ENCODE peak calls at places on chromosomes 11 and 22, in nine cellular contexts. U is upper lobe of left lung; J is CD8-positive, alpha-beta memory T cell; G is glutamatergic neuron; P is sigmoid colon; D is right atrium auricular region; B is Calu3; Y is CD8-positive, alpha-beta T cell; T is activated T-helper 1 cell treated with Interleukin-2 at 50 U/mL for 16 hours. V is an unnamed sample.

GRCh38 chr11:104803770-104804169 is 94.5 kb downstream of the CASP12 start:
- DNase-seq in U (no peak), J (no peak), G (no peak), P (no peak), D (no peak), B (no peak), Y (no peak), T (no peak), V (no peak)

GRCh38 chr22:43094551-43094950 is 5.4 kb upstream of the TTLL1 start:
- DNase-seq in U (no peak), J (no peak), G (no peak), P (no peak), D (no peak), B (no peak), Y (no peak), T (no peak), V (no peak)

GRCh38 chr11:134655189-134655937 is 243.3 kb upstream of the B3GAT1 start:
- DNase-seq in U (no peak), J (no peak), G (peak), P (peak), D (peak), B (no peak), Y (no peak), T (no peak), V (no peak)

GRCh38 chr22:46726986-46727317 is 11.1 kb downstream of the CERK start:
- DNase-seq in U (no peak), J (no peak), G (no peak), P (no peak), D (no peak), B (no peak), Y (no peak), T (no peak), V (no peak)

GRCh38 chr22:34804588-34804987 is 261.4 kb upstream of the ISX start:
- DNase-seq in U (no peak), J (no peak), G (peak), P (no peak), D (no peak), B (no peak), Y (no peak), T (no peak), V (no peak)

GRCh38 chr22:29512031-29512430 is 32.0 kb downstream of the NEFH start:
- DNase-seq in U (no peak), J (no peak), G (no peak), P (no peak), D (no peak), B (no peak), Y (no peak), T (no peak), V (no peak)

GRCh38 chr11:31487848-31488247 is 21.6 kb downstream of the IMMP1L start:
- DNase-seq in U (no peak), J (no peak), G (no peak), P (no peak), D (no peak), B (peak), Y (no peak), T (no peak), V (no peak)

GRCh38 chr11:110613526-110613925 is 98.7 kb downstream of the ARHGAP20 start:
- DNase-seq in U (no peak), J (no peak), G (no peak), P (no peak), D (no peak), B (no peak), Y (no peak), T (no peak), V (no peak)

GRCh38 chr11:16111690-16112089 is 244.7 kb downstream of the SOX6 start:
- DNase-seq in U (no peak), J (no peak), G (no peak), P (no peak), D (no peak), B (no peak), Y (no peak), T (no peak), V (no peak)

GRCh38 chr11:36540998-36541397 is 26.8 kb upstream of the RAG1 start:
- DNase-seq in U (no peak), J (peak), G (peak), P (no peak), D (no peak), B (peak), Y (no peak), T (no peak), V (no peak)

GRCh38 chr11:111913997-111914396 is 1.5 kb downstream of the HSPB2 start:
- DNase-seq in U (no peak), J (no peak), G (no peak), P (peak), D (no peak), B (no peak), Y (no peak), T (no peak), V (no peak)

GRCh38 chr11:69369945-69370344 is 76.0 kb downstream of the MYEOV start:
- DNase-seq in U (no peak), J (peak), G (no peak), P (no peak), D (peak), B (no peak), Y (no peak), T (no peak), V (no peak)

GRCh38 chr11:122681731-122682130 is 26.2 kb downstream of the UBASH3B start:
- DNase-seq in U (no peak), J (no peak), G (peak), P (no peak), D (no peak), B (no peak), Y (no peak), T (no peak), V (no peak)

GRCh38 chr11:28833670-28834069 is 725.5 kb downstream of the METTL15 start:
- DNase-seq in U (no peak), J (no peak), G (no peak), P (no peak), D (no peak), B (peak), Y (no peak), T (no peak), V (no peak)

GRCh38 chr11:76783901-76784813 is 1.0 kb downstream of the TSKU start:
- DNase-seq in U (peak), J (peak), G (peak), P (peak), D (peak), B (peak), Y (no peak), T (no peak), V (no peak)

GRCh38 chr11:7936615-7937014 is 4.9 kb downstream of the OR10A3 start:
- DNase-seq in U (no peak), J (no peak), G (no peak), P (no peak), D (no peak), B (peak), Y (no peak), T (no peak), V (no peak)

GRCh38 chr11:69470793-69471192 is 10.7 kb upstream of the LINC01488 start:
- DNase-seq in U (peak), J (no peak), G (no peak), P (no peak), D (no peak), B (no peak), Y (no peak), T (no peak), V (no peak)

GRCh38 chr22:44312766-44313165 is at the start of gene SHISAL1:
- DNase-seq in U (no peak), J (no peak), G (no peak), P (no peak), D (no peak), B (no peak), Y (no peak), T (no peak), V (no peak)

GRCh38 chr11:111001986-111002616 is 243.4 kb upstream of the POU2AF2 start:
- DNase-seq in U (no peak), J (no peak), G (no peak), P (no peak), D (no peak), B (no peak), Y (no peak), T (no peak), V (no peak)

GRCh38 chr11:8933931-8934330 is 1.2 kb upstream of the C11orf16 start:
- DNase-seq in U (no peak), J (no peak), G (peak), P (no peak), D (no peak), B (no peak), Y (no peak), T (no peak), V (no peak)

GRCh38 chr11:62148271-62148980 is 24.6 kb downstream of the INCENP start:
- DNase-seq in U (no peak), J (no peak), G (no peak), P (no peak), D (no peak), B (no peak), Y (no peak), T (no peak), V (no peak)

GRCh38 chr11:77345621-77346020 is 44.1 kb upstream of the GDPD4 start:
- DNase-seq in U (no peak), J (no peak), G (no peak), P (no peak), D (no peak), B (no peak), Y (no peak), T (no peak), V (no peak)